ENCODE peak calls at places on chromosomes 2 and 18, in four cellular contexts. F is K562, L is GM12891, H is GM12878. Z is an unnamed sample.
A peak's percentile ranks its signal among the peaks of the same experiment; 100 is the strongest.

GRCh38 chr18:53817976-53818950 is 406.2 kb downstream of the MBD2 start:
- DNase-seq in F (no peak), L (no peak), H (no peak), Z (no peak)

GRCh38 chr2:191995285-191995684 is 148.4 kb upstream of the CAVIN2 start:
- DNase-seq in F (no peak), L (no peak), H (no peak), Z (no peak)

GRCh38 chr18:3906072-3906471 is 456.1 kb downstream of the TGIF1 start:
- DNase-seq in F (no peak), L (no peak), H (peak; percentile 11), Z (no peak)

GRCh38 chr2:166334800-166335199 is 40.9 kb downstream of the SCN9A start:
- DNase-seq in F (no peak), L (no peak), H (no peak), Z (no peak)

GRCh38 chr18:55265916-55266488 is 306.7 kb upstream of the CCDC68 start:
- DNase-seq in F (no peak), L (no peak), H (peak; percentile 59), Z (no peak)

GRCh38 chr18:11976882-11977281 is 4.4 kb upstream of the IMPA2 start:
- DNase-seq in F (no peak), L (no peak), H (no peak), Z (no peak)

GRCh38 chr2:97728091-97728596 is 14.8 kb downstream of the ZAP70 start:
- DNase-seq in F (no peak), L (no peak), H (no peak), Z (no peak)

GRCh38 chr2:26574900-26575560 is 66.1 kb downstream of the CIB4 start:
- DNase-seq in F (no peak), L (no peak), H (no peak), Z (no peak)

GRCh38 chr18:47316924-47317323 is 65.5 kb upstream of the SKOR2 start:
- DNase-seq in F (no peak), L (no peak), H (no peak), Z (no peak)

GRCh38 chr2:104856973-104857261 is 3.0 kb downstream of the POU3F3 start:
- DNase-seq in F (no peak), L (no peak), H (no peak), Z (no peak)

GRCh38 chr2:229096667-229097066 is 174.4 kb downstream of the PID1 start:
- DNase-seq in F (no peak), L (no peak), H (no peak), Z (no peak)

GRCh38 chr2:226835420-226835795 is 446 bp upstream of the RHBDD1 start:
- DNase-seq in F (peak; percentile 91), L (no peak), H (no peak), Z (no peak)

GRCh38 chr2:65435625-65436168 is 3.3 kb upstream of the SPRED2 start:
- DNase-seq in F (peak; percentile 90), L (peak; percentile 71), H (no peak), Z (peak; percentile 76)

GRCh38 chr2:108034843-108035242 is 48.5 kb downstream of the SLC5A7 start:
- DNase-seq in F (no peak), L (no peak), H (no peak), Z (no peak)
- TF ChIP-seq SPI1 in F (no peak), L (no peak), H (no peak), Z (no peak)

GRCh38 chr18:74946646-74947045 is 262.3 kb downstream of the PTGR3 start:
- DNase-seq in F (no peak), L (no peak), H (no peak), Z (no peak)
- TF ChIP-seq SPI1 in F (no peak), L (no peak), H (no peak), Z (no peak)

DNA sequence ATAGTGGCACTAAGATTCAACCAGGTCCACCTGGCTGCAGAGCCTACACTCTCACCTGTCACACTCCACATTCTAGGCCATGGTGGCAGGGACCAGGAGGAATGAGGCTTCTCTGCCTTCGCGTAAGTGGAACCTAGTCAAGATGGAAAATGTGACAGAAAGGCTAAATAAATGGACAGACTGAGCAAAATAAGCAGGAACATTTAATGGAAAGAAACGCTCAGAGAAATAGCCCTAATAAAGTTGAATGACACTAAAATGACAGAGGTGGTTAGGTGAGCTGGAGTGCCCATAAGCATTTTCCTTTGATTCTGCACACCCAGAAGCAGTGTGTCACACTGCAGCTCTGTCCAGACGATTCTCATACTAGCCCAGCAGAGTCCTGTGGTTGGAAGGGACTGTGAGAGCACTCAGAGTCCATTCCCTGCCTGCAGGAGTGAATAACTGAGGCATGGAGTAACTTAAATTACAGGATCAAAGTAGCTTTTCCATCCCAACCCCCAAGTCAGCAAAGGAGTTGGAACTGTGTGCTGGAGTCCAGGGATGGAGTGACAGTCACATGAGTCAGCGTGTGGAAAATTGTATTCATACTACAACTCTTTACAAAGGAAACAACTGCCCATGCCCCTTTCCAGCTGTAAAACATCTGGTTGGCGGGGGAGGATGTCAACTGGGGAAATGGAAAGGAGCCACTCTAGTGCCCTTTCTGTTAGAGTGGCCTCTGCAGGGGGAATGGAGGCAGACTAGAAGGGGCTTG is 105.4 kb upstream of the LGALSL start:
- DNase-seq in F (no peak), L (no peak), H (no peak), Z (no peak)
- TF ChIP-seq SPI1 in F (no peak), L (no peak), H (no peak), Z (no peak)

GRCh38 chr2:141393214-141393545 is 737.6 kb downstream of the LRP1B start:
- DNase-seq in F (no peak), L (no peak), H (no peak), Z (no peak)
- TF ChIP-seq SPI1 in F (no peak), L (no peak), H (no peak), Z (no peak)